ENCODE peak calls at places on chromosome 10, in five cellular contexts. I, B, G, M and F are unnamed samples.

GRCh38 chr10:65570143-65571010 is 1355.5 kb upstream of the LRRTM3 start:
- DNase-seq in G (peak), M (peak), B (peak), I (peak), F (no peak)

GRCh38 chr10:25017247-25017590 is 807 bp downstream of the THNSL1 start:
- DNase-seq in G (no peak), I (no peak), M (peak), B (no peak), F (peak)

GRCh38 chr10:46080886-46081285 is 34.8 kb upstream of the MSMB start:
- DNase-seq in B (no peak), M (peak), I (no peak), G (no peak), F (no peak)

GRCh38 chr10:4427524-4427923 is 398.5 kb upstream of the AKR1E2 start:
- DNase-seq in G (no peak), B (no peak), I (no peak), M (no peak), F (no peak)

GRCh38 chr10:27448926-27449325 is 55.2 kb upstream of the RAB18 start:
- DNase-seq in I (no peak), M (peak), G (peak), B (no peak), F (peak)

GRCh38 chr10:96636546-96636945 is 49.7 kb upstream of the TM9SF3 start:
- DNase-seq in G (no peak), M (no peak), I (no peak), B (no peak), F (peak)

GRCh38 chr10:29517352-29517923 is 117.3 kb downstream of the SVIL start:
- DNase-seq in G (no peak), B (no peak), I (no peak), M (peak), F (no peak)

GRCh38 chr10:7192041-7192440 is 218.8 kb downstream of the SFMBT2 start:
- DNase-seq in B (no peak), M (no peak), I (no peak), G (no peak), F (no peak)

GRCh38 chr10:109899578-109900355 is 23.5 kb downstream of the XPNPEP1 start:
- DNase-seq in I (no peak), B (no peak), M (no peak), G (no peak), F (no peak)

GRCh38 chr10:51783907-51784306 is 84.5 kb upstream of the CSTF2T start:
- DNase-seq in I (no peak), M (no peak), G (no peak), B (no peak), F (no peak)

GRCh38 chr10:5442056-5442989 is 30.0 kb downstream of the NET1 start:
- DNase-seq in B (no peak), I (no peak), G (peak), M (peak), F (no peak)

GRCh38 chr10:14904316-14904732 is 25.7 kb downstream of the SUV39H2 start:
- DNase-seq in G (no peak), B (no peak), I (no peak), M (peak), F (no peak)

GRCh38 chr10:12872577-12872976 is 128.9 kb downstream of the CCDC3 start:
- DNase-seq in G (no peak), M (no peak), I (no peak), B (no peak), F (no peak)

GRCh38 chr10:47311900-47312662 is 10.2 kb upstream of the GDF2 start:
- DNase-seq in M (peak), G (peak), I (peak), B (peak), F (no peak)

GRCh38 chr10:129501652-129502436 is 34.8 kb downstream of the MGMT start:
- DNase-seq in G (peak), B (no peak), M (no peak), I (no peak), F (no peak)

GRCh38 chr10:27446091-27446918 is 57.8 kb upstream of the RAB18 start:
- DNase-seq in G (peak), M (peak), I (no peak), B (no peak), F (peak)

GRCh38 chr10:119595715-119596515 is 849 bp downstream of the TIAL1 start:
- DNase-seq in I (peak), B (peak), G (peak), M (peak), F (no peak)

GRCh38 chr10:24428410-24428782 is 219.5 kb downstream of the KIAA1217 start:
- DNase-seq in M (peak), B (no peak), G (peak), I (no peak), F (peak)

GRCh38 chr10:73997806-73998622 is at the start of gene VCL:
- DNase-seq in M (peak), G (peak), B (peak), I (peak), F (peak)

GRCh38 chr10:73999703-74000102 is 1.8 kb downstream of the VCL start:
- DNase-seq in G (peak), B (no peak), M (no peak), I (no peak), F (no peak)

GRCh38 chr10:73997479-73997805 is 474 bp upstream of the VCL start:
- DNase-seq in M (no peak), B (no peak), I (no peak), G (no peak), F (peak)

GRCh38 chr10:74000892-74001669 is 3.2 kb downstream of the VCL start:
- DNase-seq in M (no peak), G (no peak), B (no peak), I (no peak), F (no peak)

GRCh38 chr10:73998623-73999622 is 1.0 kb downstream of the VCL start:
- DNase-seq in I (peak), B (peak), M (peak), G (peak), F (no peak)
- TF ChIP-seq CTCF in I (peak), B (peak), M (peak), G (peak), F (peak)

GRCh38 chr10:79052311-79053080 is 16.3 kb upstream of the ZMIZ1 start:
- DNase-seq in B (peak), I (peak), M (no peak), G (no peak), F (no peak)
- TF ChIP-seq CTCF in B (peak), I (no peak), M (peak), G (peak), F (peak)

GRCh38 chr10:117972168-117972822 is 74.4 kb downstream of the RAB11FIP2 start:
- DNase-seq in B (no peak), I (no peak), G (no peak), M (no peak), F (no peak)
- TF ChIP-seq CTCF in B (no peak), I (no peak), G (no peak), M (no peak), F (no peak)

DNA sequence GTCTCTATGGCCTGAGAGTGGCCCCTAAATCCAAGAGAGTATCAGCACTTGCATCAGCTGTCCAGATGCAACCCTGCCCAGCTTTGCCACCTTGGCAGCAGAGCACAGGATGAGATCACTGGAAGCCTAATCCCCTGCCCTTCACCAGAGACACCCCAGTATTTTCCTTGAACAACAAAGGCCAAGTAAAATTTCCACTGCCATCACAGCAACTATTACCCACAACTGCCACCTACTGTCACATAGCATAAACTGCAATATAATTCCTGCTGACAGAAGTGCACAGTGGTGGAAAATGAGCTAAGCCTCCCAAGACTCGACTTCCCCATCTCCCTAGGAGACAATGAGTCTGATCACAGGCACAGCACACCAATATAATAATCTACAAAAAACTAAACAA is 462.8 kb upstream of the ZWINT start:
- DNase-seq in B (no peak), G (peak), M (no peak), I (no peak), F (no peak)
- TF ChIP-seq CTCF in B (peak), G (no peak), M (peak), I (no peak), F (peak)

DNA sequence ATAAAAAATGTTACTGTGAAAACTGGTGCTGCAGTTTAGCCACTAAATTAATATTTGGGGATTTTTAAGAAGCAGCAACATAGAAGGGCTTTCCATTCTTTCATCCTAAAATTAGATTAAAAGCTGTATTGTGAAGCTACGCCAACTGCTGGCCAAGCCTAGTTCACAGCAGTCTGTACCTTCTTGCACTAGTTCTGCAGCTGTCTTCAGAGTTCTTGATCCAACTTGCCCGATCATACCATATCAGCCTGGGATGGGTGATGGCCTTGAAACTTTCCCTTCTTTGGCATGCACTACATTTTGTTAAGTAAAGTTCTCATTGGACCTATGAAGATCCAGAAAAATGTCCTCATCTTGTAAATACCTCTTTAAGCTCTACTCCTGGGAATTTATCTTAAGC is 20.3 kb upstream of the PANK1 start:
- DNase-seq in G (peak), M (no peak), B (no peak), I (no peak), F (no peak)
- TF ChIP-seq CTCF in G (peak), M (peak), B (no peak), I (no peak), F (no peak)

GRCh38 chr10:31288001-31288400 is 31.0 kb upstream of the ZEB1 start:
- DNase-seq in I (no peak), M (no peak), B (no peak), G (no peak), F (no peak)
- TF ChIP-seq CTCF in I (no peak), M (no peak), B (no peak), G (no peak), F (no peak)

GRCh38 chr10:95466450-95466849 is 94.7 kb downstream of the SORBS1 start:
- DNase-seq in I (no peak), B (no peak), G (no peak), M (no peak), F (no peak)

GRCh38 chr10:95469676-95470075 is 91.5 kb downstream of the SORBS1 start:
- DNase-seq in B (no peak), G (no peak), I (no peak), M (no peak), F (no peak)

GRCh38 chr10:95469251-95469650 is 91.9 kb downstream of the SORBS1 start:
- DNase-seq in M (no peak), G (no peak), I (no peak), B (no peak), F (no peak)

GRCh38 chr10:95464280-95464679 is 96.9 kb downstream of the SORBS1 start:
- DNase-seq in B (no peak), G (no peak), M (no peak), I (no peak), F (no peak)

GRCh38 chr10:95467162-95467599 is 94.0 kb downstream of the SORBS1 start:
- DNase-seq in B (peak), M (no peak), G (peak), I (peak), F (no peak)
- TF ChIP-seq CTCF in B (peak), M (peak), G (peak), I (peak), F (peak)

GRCh38 chr10:83433705-83434104 is 705.6 kb upstream of the GHITM start:
- DNase-seq in I (no peak), G (no peak), M (no peak), B (no peak), F (no peak)
- TF ChIP-seq CTCF in I (no peak), G (no peak), M (no peak), B (no peak), F (no peak)

GRCh38 chr10:21175797-21176196 is 278.7 kb upstream of the NEBL start:
- DNase-seq in M (no peak), B (no peak), I (no peak), G (no peak), F (no peak)

GRCh38 chr10:21172774-21173432 is 275.8 kb upstream of the NEBL start:
- DNase-seq in G (no peak), I (no peak), M (no peak), B (peak), F (no peak)

GRCh38 chr10:21173964-21174669 is 277.0 kb upstream of the NEBL start:
- DNase-seq in M (no peak), I (peak), B (peak), G (peak), F (no peak)

GRCh38 chr10:21173433-21173963 is 276.4 kb upstream of the NEBL start:
- DNase-seq in B (peak), G (no peak), I (no peak), M (no peak), F (no peak)

GRCh38 chr10:21174670-21175495 is 277.8 kb upstream of the NEBL start:
- DNase-seq in I (no peak), B (no peak), G (peak), M (no peak), F (no peak)
- TF ChIP-seq CTCF in I (no peak), B (no peak), G (no peak), M (no peak), F (no peak)

GRCh38 chr10:72241853-72242252 is 25.8 kb upstream of the ASCC1 start:
- DNase-seq in G (no peak), I (peak), B (no peak), M (no peak), F (no peak)

GRCh38 chr10:72244573-72245038 is 28.5 kb upstream of the ASCC1 start:
- DNase-seq in M (no peak), G (no peak), I (peak), B (no peak), F (no peak)

GRCh38 chr10:72245949-72246525 is 27.7 kb upstream of the DDIT4 start:
- DNase-seq in G (no peak), B (no peak), M (no peak), I (peak), F (no peak)

GRCh38 chr10:72242675-72243074 is 26.6 kb upstream of the ASCC1 start:
- DNase-seq in G (no peak), B (peak), M (no peak), I (peak), F (no peak)

GRCh38 chr10:72243822-72244437 is 27.9 kb upstream of the ASCC1 start:
- DNase-seq in G (peak), B (no peak), I (peak), M (peak), F (peak)
- TF ChIP-seq CTCF in G (peak), B (peak), I (peak), M (peak), F (peak)